ENCODE peak calls at places on chromosomes 5 and 9, in eight cellular contexts. C is prostate gland; D is bronchial epithelial cell; U is T47D; L is effector memory CD8-positive, alpha-beta T cell; M is left ventricle myocardium superior; E is mesenteric fat pad; F is left lung. H is an unnamed sample.

GRCh38 chr9:21030389-21031035 is 928 bp downstream of the HACD4 start:
- DNase-seq in D (peak; percentile 76), E (no peak), U (peak; percentile 32), L (peak; percentile 24), F (no peak), C (no peak), M (no peak), H (no peak)

GRCh38 chr5:174610968-174611367 is 113.4 kb upstream of the MSX2 start:
- DNase-seq in D (peak; percentile 52), E (no peak), L (no peak), M (no peak), C (peak; percentile 38), U (peak; percentile 81), F (peak; percentile 55), H (no peak)

GRCh38 chr9:121296213-121297127 is 28.5 kb downstream of the GSN start:
- DNase-seq in F (no peak), L (no peak), E (peak; percentile 82), C (no peak), M (peak; percentile 27), D (no peak), U (no peak), H (no peak)

GRCh38 chr5:169201597-169201996 is 99.3 kb downstream of the SLIT3 start:
- DNase-seq in U (no peak), L (no peak), D (no peak), M (no peak), F (no peak), C (no peak), E (no peak), H (no peak)

GRCh38 chr5:34712565-34712964 is 56.4 kb downstream of the RAI14 start:
- DNase-seq in L (no peak), F (no peak), M (no peak), D (no peak), C (no peak), E (no peak), U (no peak), H (no peak)

GRCh38 chr5:36692791-36693763 is 86.7 kb downstream of the SLC1A3 start:
- DNase-seq in M (peak; percentile 89), E (peak; percentile 91), C (peak; percentile 66), F (peak; percentile 83), U (peak; percentile 78), L (no peak), D (peak; percentile 41), H (no peak)

GRCh38 chr9:85013703-85014102 is 344.2 kb downstream of the NTRK2 start:
- DNase-seq in C (no peak), D (peak; percentile 95), M (no peak), F (no peak), E (no peak), U (no peak), L (no peak), H (no peak)

GRCh38 chr5:111830333-111830732 is 73.3 kb upstream of the NREP start:
- DNase-seq in L (no peak), F (no peak), U (peak; percentile 21), M (no peak), E (no peak), D (peak; percentile 100), C (no peak), H (no peak)

GRCh38 chr9:34929506-34930102 is 28.5 kb upstream of the PHF24 start:
- DNase-seq in M (no peak), F (no peak), D (peak; percentile 29), L (no peak), C (no peak), E (no peak), U (peak; percentile 25), H (no peak)

GRCh38 chr5:35803221-35803651 is 53.5 kb upstream of the IL7R start:
- DNase-seq in F (peak; percentile 42), C (no peak), M (peak; percentile 40), U (no peak), E (no peak), L (no peak), D (no peak), H (no peak)

GRCh38 chr5:108143581-108143980 is 238.3 kb downstream of the FBXL17 start:
- DNase-seq in D (peak; percentile 30), M (no peak), F (no peak), U (no peak), L (no peak), C (no peak), E (no peak), H (no peak)

GRCh38 chr9:126093771-126094170 is 232.9 kb upstream of the MVB12B start:
- DNase-seq in M (no peak), U (peak; percentile 42), D (no peak), E (no peak), L (no peak), C (no peak), F (no peak), H (no peak)

GRCh38 chr9:128684325-128685021 is 4.5 kb upstream of the SET start:
- DNase-seq in D (peak; percentile 97), C (peak; percentile 91), M (peak; percentile 80), E (no peak), L (peak; percentile 58), U (peak; percentile 95), F (peak; percentile 92), H (peak; percentile 75)

H was measured in CD8-positive, alpha-beta memory T cell.